ENCODE peak calls at places on chromosome 22, in seven cellular contexts. One of them, this sample, is unnamed.
A peak's percentile ranks its signal among the peaks of the same experiment; 100 is the strongest.

GRCh38 chr22:22520020-22520656 is at the start of gene ZNF280A:
- DNase-seq in fibroblast of mammary gland: peak; percentile 75
- DNase-seq in epithelial cell of proximal tubule: no peak
- DNase-seq in uterus: no peak
- DNase-seq in H7: peak; percentile 49
- DNase-seq in GM23338: peak; percentile 38
- DNase-seq in fibroblast of lung: no peak
- DNase-seq in this sample: no peak

GRCh38 chr22:36971726-36972125 is 47.5 kb downstream of the TST start:
- DNase-seq in fibroblast of mammary gland: no peak
- DNase-seq in epithelial cell of proximal tubule: no peak
- DNase-seq in uterus: no peak
- DNase-seq in H7: no peak
- DNase-seq in GM23338: no peak
- DNase-seq in fibroblast of lung: no peak
- DNase-seq in this sample: no peak

GRCh38 chr22:33210129-33210784 is 152.1 kb upstream of the SYN3 start:
- DNase-seq in fibroblast of mammary gland: peak; percentile 49
- DNase-seq in epithelial cell of proximal tubule: no peak
- DNase-seq in uterus: no peak
- DNase-seq in H7: peak; percentile 85
- DNase-seq in GM23338: peak; percentile 87
- DNase-seq in fibroblast of lung: peak; percentile 5
- DNase-seq in this sample: peak; percentile 32

GRCh38 chr22:36562261-36562835 is 33.4 kb upstream of the EIF3D start:
- DNase-seq in fibroblast of mammary gland: peak; percentile 51
- DNase-seq in epithelial cell of proximal tubule: no peak
- DNase-seq in uterus: no peak
- DNase-seq in H7: peak; percentile 60
- DNase-seq in GM23338: no peak
- DNase-seq in fibroblast of lung: peak; percentile 48
- DNase-seq in this sample: peak; percentile 65

GRCh38 chr22:30535182-30535581 is 11.4 kb downstream of the SEC14L6 start:
- DNase-seq in fibroblast of mammary gland: no peak
- DNase-seq in epithelial cell of proximal tubule: no peak
- DNase-seq in uterus: no peak
- DNase-seq in H7: no peak
- DNase-seq in GM23338: no peak
- DNase-seq in fibroblast of lung: no peak
- DNase-seq in this sample: no peak

GRCh38 chr22:44443641-44444235 is 54.3 kb downstream of the RTL6 start:
- DNase-seq in fibroblast of mammary gland: no peak
- DNase-seq in epithelial cell of proximal tubule: no peak
- DNase-seq in uterus: no peak
- DNase-seq in H7: peak; percentile 17
- DNase-seq in GM23338: no peak
- DNase-seq in fibroblast of lung: no peak
- DNase-seq in this sample: no peak

GRCh38 chr22:48089601-48090331 is 1327.3 kb downstream of the TBC1D22A start:
- DNase-seq in fibroblast of mammary gland: peak; percentile 1
- DNase-seq in epithelial cell of proximal tubule: no peak
- DNase-seq in uterus: peak; percentile 86
- DNase-seq in H7: no peak
- DNase-seq in GM23338: no peak
- DNase-seq in fibroblast of lung: peak; percentile 1
- DNase-seq in this sample: no peak

GRCh38 chr22:20919718-20920117 is 2.5 kb downstream of the CRKL start:
- DNase-seq in fibroblast of mammary gland: no peak
- DNase-seq in epithelial cell of proximal tubule: no peak
- DNase-seq in uterus: no peak
- DNase-seq in H7: no peak
- DNase-seq in GM23338: no peak
- DNase-seq in fibroblast of lung: peak; percentile 36
- DNase-seq in this sample: no peak

GRCh38 chr22:22216450-22216959 is 28.1 kb upstream of the VPREB1 start:
- DNase-seq in fibroblast of mammary gland: no peak
- DNase-seq in epithelial cell of proximal tubule: no peak
- DNase-seq in uterus: no peak
- DNase-seq in H7: no peak
- DNase-seq in GM23338: no peak
- DNase-seq in fibroblast of lung: no peak
- DNase-seq in this sample: no peak

GRCh38 chr22:37428649-37429586 is 1.6 kb upstream of the ELFN2 start:
- DNase-seq in fibroblast of mammary gland: peak; percentile 56
- DNase-seq in epithelial cell of proximal tubule: no peak
- DNase-seq in uterus: no peak
- DNase-seq in H7: peak; percentile 94
- DNase-seq in GM23338: peak; percentile 92
- DNase-seq in fibroblast of lung: peak; percentile 45
- DNase-seq in this sample: peak; percentile 50

GRCh38 chr22:27952091-27952490 is 33.0 kb upstream of the PITPNB start:
- DNase-seq in fibroblast of mammary gland: peak; percentile 79
- DNase-seq in epithelial cell of proximal tubule: no peak
- DNase-seq in uterus: no peak
- DNase-seq in H7: no peak
- DNase-seq in GM23338: no peak
- DNase-seq in fibroblast of lung: peak; percentile 65
- DNase-seq in this sample: peak; percentile 36

GRCh38 chr22:41175546-41175945 is 29.6 kb upstream of the L3MBTL2 start:
- DNase-seq in fibroblast of mammary gland: no peak
- DNase-seq in epithelial cell of proximal tubule: no peak
- DNase-seq in uterus: no peak
- DNase-seq in H7: no peak
- DNase-seq in GM23338: no peak
- DNase-seq in fibroblast of lung: no peak
- DNase-seq in this sample: no peak

GRCh38 chr22:33327348-33327860 is 269.2 kb upstream of the SYN3 start:
- DNase-seq in fibroblast of mammary gland: no peak
- DNase-seq in epithelial cell of proximal tubule: no peak
- DNase-seq in uterus: no peak
- DNase-seq in H7: no peak
- DNase-seq in GM23338: no peak
- DNase-seq in fibroblast of lung: no peak
- DNase-seq in this sample: no peak

GRCh38 chr22:27531782-27532530 is 269.6 kb downstream of the MN1 start:
- DNase-seq in fibroblast of mammary gland: peak; percentile 84
- DNase-seq in epithelial cell of proximal tubule: peak; percentile 68
- DNase-seq in uterus: no peak
- DNase-seq in H7: no peak
- DNase-seq in GM23338: no peak
- DNase-seq in fibroblast of lung: peak; percentile 98
- DNase-seq in this sample: peak; percentile 67

GRCh38 chr22:50625131-50625567 is 2.8 kb downstream of the ARSA start:
- DNase-seq in fibroblast of mammary gland: no peak
- DNase-seq in epithelial cell of proximal tubule: no peak
- DNase-seq in uterus: no peak
- DNase-seq in H7: no peak
- DNase-seq in GM23338: no peak
- DNase-seq in fibroblast of lung: no peak
- DNase-seq in this sample: no peak

GRCh38 chr22:35792501-35792900 is 74.8 kb downstream of the APOL5 start:
- DNase-seq in fibroblast of mammary gland: no peak
- DNase-seq in epithelial cell of proximal tubule: no peak
- DNase-seq in uterus: no peak
- DNase-seq in H7: no peak
- DNase-seq in GM23338: no peak
- DNase-seq in fibroblast of lung: no peak
- DNase-seq in this sample: peak; percentile 63

GRCh38 chr22:43910178-43910695 is 13.4 kb upstream of the PNPLA3 start:
- DNase-seq in fibroblast of mammary gland: no peak
- DNase-seq in epithelial cell of proximal tubule: no peak
- DNase-seq in uterus: no peak
- DNase-seq in H7: peak; percentile 61
- DNase-seq in GM23338: no peak
- DNase-seq in fibroblast of lung: no peak
- DNase-seq in this sample: peak; percentile 37

GRCh38 chr22:31899661-31900060 is 44.7 kb upstream of the YWHAH start:
- DNase-seq in fibroblast of mammary gland: no peak
- DNase-seq in epithelial cell of proximal tubule: no peak
- DNase-seq in uterus: no peak
- DNase-seq in H7: no peak
- DNase-seq in GM23338: no peak
- DNase-seq in fibroblast of lung: no peak
- DNase-seq in this sample: no peak

GRCh38 chr22:33923660-33924246 is 3.5 kb upstream of the LARGE1 start:
- DNase-seq in fibroblast of mammary gland: peak; percentile 75
- DNase-seq in epithelial cell of proximal tubule: no peak
- DNase-seq in uterus: peak; percentile 77
- DNase-seq in H7: peak; percentile 72
- DNase-seq in GM23338: peak; percentile 98
- DNase-seq in fibroblast of lung: peak; percentile 59
- DNase-seq in this sample: peak; percentile 55

GRCh38 chr22:37710675-37711074 is 13.8 kb downstream of the TRIOBP start:
- DNase-seq in fibroblast of mammary gland: no peak
- DNase-seq in epithelial cell of proximal tubule: no peak
- DNase-seq in uterus: no peak
- DNase-seq in H7: peak; percentile 27
- DNase-seq in GM23338: no peak
- DNase-seq in fibroblast of lung: no peak
- DNase-seq in this sample: peak; percentile 35

GRCh38 chr22:37425800-37426531 is 1.3 kb downstream of the ELFN2 start:
- DNase-seq in fibroblast of mammary gland: no peak
- DNase-seq in epithelial cell of proximal tubule: no peak
- DNase-seq in uterus: no peak
- DNase-seq in H7: peak; percentile 88
- DNase-seq in GM23338: peak; percentile 70
- DNase-seq in fibroblast of lung: peak; percentile 81
- DNase-seq in this sample: peak; percentile 53

DNA sequence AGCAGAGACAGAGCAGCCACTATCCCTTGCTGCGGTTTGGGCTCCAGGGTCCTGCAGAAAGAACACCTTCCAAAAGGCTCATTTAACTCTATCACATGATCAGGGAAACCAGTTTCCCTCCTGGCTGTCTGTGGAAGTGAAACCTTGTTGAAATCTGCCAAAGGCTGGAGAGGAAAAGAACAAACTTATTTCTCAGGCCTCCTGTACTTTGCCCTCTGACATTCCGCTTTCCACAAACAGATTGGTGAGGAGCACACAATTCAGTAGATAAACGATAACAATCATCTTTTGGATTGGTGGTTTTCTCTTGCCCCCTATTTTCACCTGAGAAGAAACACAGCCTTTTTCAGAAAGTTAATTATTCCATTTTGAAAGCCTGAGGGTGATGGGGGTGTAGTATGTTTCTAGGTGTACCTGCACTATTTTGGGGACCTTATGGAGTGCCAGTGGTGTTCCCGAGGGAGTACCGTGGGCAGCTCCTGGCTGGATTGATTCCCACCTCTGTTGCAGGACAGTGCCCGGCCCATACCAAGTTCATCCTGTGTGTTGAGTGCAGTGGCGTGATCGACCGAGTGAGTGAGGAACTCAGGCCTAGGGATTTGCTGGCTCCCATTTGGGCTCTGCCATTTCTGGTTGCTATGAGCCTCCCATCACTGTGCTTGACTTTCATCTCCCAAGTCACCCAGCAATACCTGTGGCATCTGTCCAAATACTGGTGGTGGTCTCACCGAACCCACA is 102.0 kb downstream of the TBC1D22A start:
- DNase-seq in fibroblast of mammary gland: no peak
- DNase-seq in epithelial cell of proximal tubule: no peak
- DNase-seq in uterus: no peak
- DNase-seq in H7: no peak
- DNase-seq in GM23338: no peak
- DNase-seq in fibroblast of lung: no peak
- DNase-seq in this sample: no peak
- H3K4me3 ChIP-seq in fibroblast of mammary gland: no peak overlapping the region
- H3K4me3 ChIP-seq in epithelial cell of proximal tubule: no peak overlapping the region
- H3K4me3 ChIP-seq in uterus: no peak overlapping the region
- H3K4me3 ChIP-seq in H7: no peak overlapping the region
- H3K4me3 ChIP-seq in GM23338: no peak overlapping the region
- H3K4me3 ChIP-seq in fibroblast of lung: no peak overlapping the region
- H3K4me3 ChIP-seq in this sample: no peak overlapping the region

GRCh38 chr22:46058591-46059519 is 81.9 kb upstream of the WNT7B start:
- DNase-seq in fibroblast of mammary gland: peak; percentile 56
- DNase-seq in epithelial cell of proximal tubule: no peak
- DNase-seq in uterus: peak; percentile 43
- DNase-seq in H7: peak; percentile 45
- DNase-seq in GM23338: no peak
- DNase-seq in fibroblast of lung: peak; percentile 56
- DNase-seq in this sample: no peak

GRCh38 chr22:46057206-46057605 is 80.2 kb upstream of the WNT7B start:
- DNase-seq in fibroblast of mammary gland: peak; percentile 57
- DNase-seq in epithelial cell of proximal tubule: no peak
- DNase-seq in uterus: peak; percentile 61
- DNase-seq in H7: no peak
- DNase-seq in GM23338: no peak
- DNase-seq in fibroblast of lung: peak; percentile 57
- DNase-seq in this sample: no peak

GRCh38 chr22:46055851-46056168 is 78.8 kb upstream of the WNT7B start:
- DNase-seq in fibroblast of mammary gland: peak; percentile 7
- DNase-seq in epithelial cell of proximal tubule: no peak
- DNase-seq in uterus: no peak
- DNase-seq in H7: no peak
- DNase-seq in GM23338: no peak
- DNase-seq in fibroblast of lung: no peak
- DNase-seq in this sample: no peak

GRCh38 chr22:46056169-46057041 is 79.4 kb upstream of the WNT7B start:
- DNase-seq in fibroblast of mammary gland: peak; percentile 52
- DNase-seq in epithelial cell of proximal tubule: no peak
- DNase-seq in uterus: peak; percentile 58
- DNase-seq in H7: peak; percentile 57
- DNase-seq in GM23338: no peak
- DNase-seq in fibroblast of lung: peak; percentile 75
- DNase-seq in this sample: peak; percentile 42

GRCh38 chr22:46057762-46058420 is 80.9 kb upstream of the WNT7B start:
- DNase-seq in fibroblast of mammary gland: peak; percentile 83
- DNase-seq in epithelial cell of proximal tubule: no peak
- DNase-seq in uterus: peak; percentile 64
- DNase-seq in H7: no peak
- DNase-seq in GM23338: no peak
- DNase-seq in fibroblast of lung: peak; percentile 72
- DNase-seq in this sample: no peak
- H3K4me3 ChIP-seq in fibroblast of mammary gland: peak overlapping the region; percentile 59
- H3K4me3 ChIP-seq in epithelial cell of proximal tubule: peak overlapping the region; percentile 21
- H3K4me3 ChIP-seq in uterus: peak overlapping the region; percentile 24
- H3K4me3 ChIP-seq in H7: no peak overlapping the region
- H3K4me3 ChIP-seq in GM23338: no peak overlapping the region
- H3K4me3 ChIP-seq in fibroblast of lung: peak overlapping the region; percentile 27
- H3K4me3 ChIP-seq in this sample: no peak overlapping the region

GRCh38 chr22:17501679-17502285 is 61.5 kb upstream of the SLC25A18 start:
- DNase-seq in fibroblast of mammary gland: peak; percentile 75
- DNase-seq in epithelial cell of proximal tubule: peak; percentile 32
- DNase-seq in uterus: peak; percentile 20
- DNase-seq in H7: peak; percentile 69
- DNase-seq in GM23338: peak; percentile 81
- DNase-seq in fibroblast of lung: peak; percentile 57
- DNase-seq in this sample: peak; percentile 74
- H3K4me3 ChIP-seq in fibroblast of mammary gland: no peak overlapping the region
- H3K4me3 ChIP-seq in epithelial cell of proximal tubule: no peak overlapping the region
- H3K4me3 ChIP-seq in uterus: no peak overlapping the region
- H3K4me3 ChIP-seq in H7: no peak overlapping the region
- H3K4me3 ChIP-seq in GM23338: no peak overlapping the region
- H3K4me3 ChIP-seq in fibroblast of lung: no peak overlapping the region
- H3K4me3 ChIP-seq in this sample: no peak overlapping the region

GRCh38 chr22:39651783-39652058 is 81.2 kb downstream of the CACNA1I start:
- DNase-seq in fibroblast of mammary gland: no peak
- DNase-seq in epithelial cell of proximal tubule: no peak
- DNase-seq in uterus: no peak
- DNase-seq in H7: no peak
- DNase-seq in GM23338: no peak
- DNase-seq in fibroblast of lung: no peak
- DNase-seq in this sample: no peak
- H3K4me3 ChIP-seq in fibroblast of mammary gland: no peak overlapping the region
- H3K4me3 ChIP-seq in epithelial cell of proximal tubule: no peak overlapping the region
- H3K4me3 ChIP-seq in uterus: no peak overlapping the region
- H3K4me3 ChIP-seq in H7: no peak overlapping the region
- H3K4me3 ChIP-seq in GM23338: no peak overlapping the region
- H3K4me3 ChIP-seq in fibroblast of lung: no peak overlapping the region
- H3K4me3 ChIP-seq in this sample: no peak overlapping the region

GRCh38 chr22:24244144-24244787 is 616 bp downstream of the GGT5 start:
- DNase-seq in fibroblast of mammary gland: peak; percentile 86
- DNase-seq in epithelial cell of proximal tubule: no peak
- DNase-seq in uterus: peak; percentile 49
- DNase-seq in H7: peak; percentile 25
- DNase-seq in GM23338: no peak
- DNase-seq in fibroblast of lung: peak; percentile 61
- DNase-seq in this sample: no peak
- H3K4me3 ChIP-seq in fibroblast of mammary gland: peak overlapping the region; percentile 60
- H3K4me3 ChIP-seq in epithelial cell of proximal tubule: no peak overlapping the region
- H3K4me3 ChIP-seq in uterus: peak overlapping the region; percentile 31
- H3K4me3 ChIP-seq in H7: no peak overlapping the region
- H3K4me3 ChIP-seq in GM23338: no peak overlapping the region
- H3K4me3 ChIP-seq in fibroblast of lung: no peak overlapping the region
- H3K4me3 ChIP-seq in this sample: no peak overlapping the region